ENCODE peak calls at places on chromosomes 5 and 9, in four cellular contexts. C, S, R and N are unnamed samples.

GRCh38 chr5:112594060-112594850 is 143.4 kb upstream of the APC start:
- DNase-seq in C (no peak), S (no peak), R (no peak), N (no peak)

GRCh38 chr5:38925154-38925925 is 79.5 kb downstream of the OSMR start:
- DNase-seq in C (no peak), S (no peak), R (no peak), N (no peak)

GRCh38 chr9:131390990-131391389 is 2.9 kb upstream of the PRRC2B start:
- DNase-seq in C (no peak), S (no peak), R (peak; percentile 1), N (no peak)

GRCh38 chr9:82970359-82970758 is 92.6 kb downstream of the RASEF start:
- DNase-seq in C (no peak), S (no peak), R (no peak), N (no peak)

GRCh38 chr5:119290161-119290569 is 65.7 kb upstream of the TNFAIP8 start:
- DNase-seq in C (peak; percentile 66), S (no peak), R (no peak), N (no peak)

GRCh38 chr5:6456766-6457370 is 8.2 kb downstream of the UBE2QL1 start:
- DNase-seq in C (no peak), S (no peak), R (no peak), N (no peak)

GRCh38 chr9:138083873-138084272 is 206.3 kb downstream of the CACNA1B start:
- DNase-seq in C (no peak), S (no peak), R (no peak), N (no peak)

GRCh38 chr5:36173426-36173825 is 21.5 kb downstream of the SKP2 start:
- DNase-seq in C (no peak), S (no peak), R (no peak), N (no peak)

GRCh38 chr9:70936536-70936935 is 184.9 kb downstream of the TRPM3 start:
- DNase-seq in C (no peak), S (no peak), R (no peak), N (no peak)

GRCh38 chr5:58042933-58043606 is 416.8 kb downstream of the PLK2 start:
- DNase-seq in C (no peak), S (no peak), R (peak; percentile 60), N (no peak)

GRCh38 chr9:89623925-89624420 is 19.2 kb downstream of the GADD45G start:
- DNase-seq in C (no peak), S (no peak), R (no peak), N (no peak)

GRCh38 chr5:172642511-172642910 is 1.4 kb downstream of the NEURL1B start:
- DNase-seq in C (no peak), S (no peak), R (no peak), N (no peak)

GRCh38 chr9:34125681-34126206 is 754 bp downstream of the DCAF12 start:
- DNase-seq in C (no peak), S (peak; percentile 21), R (peak; percentile 41), N (peak; percentile 26)

GRCh38 chr5:178415353-178415752 is 174.8 kb downstream of the COL23A1 start:
- DNase-seq in C (no peak), S (no peak), R (no peak), N (no peak)

GRCh38 chr5:87268970-87269377 is 1.3 kb downstream of the RASA1 start:
- DNase-seq in C (no peak), S (no peak), R (no peak), N (no peak)

GRCh38 chr5:142143878-142144277 is 35.3 kb downstream of the NDFIP1 start:
- DNase-seq in C (no peak), S (peak; percentile 25), R (peak; percentile 41), N (no peak)

GRCh38 chr5:150106669-150107068 is 20.3 kb upstream of the CSF1R start:
- DNase-seq in C (no peak), S (no peak), R (peak; percentile 5), N (no peak)

GRCh38 chr9:136725612-136726011 is 13.2 kb downstream of the DIPK1B start:
- DNase-seq in C (no peak), S (no peak), R (no peak), N (no peak)

GRCh38 chr5:106849266-106849665 is 821.5 kb downstream of the EFNA5 start:
- DNase-seq in C (no peak), S (no peak), R (no peak), N (no peak)

DNA sequence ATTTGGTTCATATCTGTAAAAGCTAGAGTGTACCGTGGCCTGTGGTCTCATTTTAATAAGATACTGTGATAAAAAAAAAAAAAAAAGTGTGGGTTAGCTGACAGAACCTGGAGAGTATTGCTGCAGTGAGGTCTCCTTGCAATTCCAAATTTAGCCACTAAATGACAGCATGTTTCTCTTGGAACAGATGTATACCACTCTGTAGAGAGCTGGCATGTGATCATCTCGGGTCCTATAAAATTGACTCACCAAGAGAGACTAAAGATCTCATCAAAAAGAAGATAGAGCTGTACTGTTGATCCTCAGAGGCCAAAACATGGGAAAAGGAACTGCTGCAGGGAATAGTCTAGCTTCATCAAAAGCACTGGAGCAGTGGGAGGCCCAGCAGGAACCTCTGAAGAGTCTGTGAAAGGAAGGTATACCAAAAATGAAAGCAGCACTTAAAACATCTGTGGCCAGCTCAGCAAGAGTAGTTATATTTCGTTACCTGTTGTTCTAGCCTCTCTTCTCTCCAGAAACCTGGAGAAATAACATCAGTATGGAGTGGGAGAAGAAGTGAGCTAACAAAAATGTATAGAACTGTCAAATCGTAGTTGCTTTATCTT is 826.8 kb downstream of the EFNA5 start:
- DNase-seq in C (no peak), S (no peak), R (no peak), N (peak; percentile 48)
- TF ChIP-seq TARDBP in C (no peak), S (no peak), R (no peak), N (no peak)

DNA sequence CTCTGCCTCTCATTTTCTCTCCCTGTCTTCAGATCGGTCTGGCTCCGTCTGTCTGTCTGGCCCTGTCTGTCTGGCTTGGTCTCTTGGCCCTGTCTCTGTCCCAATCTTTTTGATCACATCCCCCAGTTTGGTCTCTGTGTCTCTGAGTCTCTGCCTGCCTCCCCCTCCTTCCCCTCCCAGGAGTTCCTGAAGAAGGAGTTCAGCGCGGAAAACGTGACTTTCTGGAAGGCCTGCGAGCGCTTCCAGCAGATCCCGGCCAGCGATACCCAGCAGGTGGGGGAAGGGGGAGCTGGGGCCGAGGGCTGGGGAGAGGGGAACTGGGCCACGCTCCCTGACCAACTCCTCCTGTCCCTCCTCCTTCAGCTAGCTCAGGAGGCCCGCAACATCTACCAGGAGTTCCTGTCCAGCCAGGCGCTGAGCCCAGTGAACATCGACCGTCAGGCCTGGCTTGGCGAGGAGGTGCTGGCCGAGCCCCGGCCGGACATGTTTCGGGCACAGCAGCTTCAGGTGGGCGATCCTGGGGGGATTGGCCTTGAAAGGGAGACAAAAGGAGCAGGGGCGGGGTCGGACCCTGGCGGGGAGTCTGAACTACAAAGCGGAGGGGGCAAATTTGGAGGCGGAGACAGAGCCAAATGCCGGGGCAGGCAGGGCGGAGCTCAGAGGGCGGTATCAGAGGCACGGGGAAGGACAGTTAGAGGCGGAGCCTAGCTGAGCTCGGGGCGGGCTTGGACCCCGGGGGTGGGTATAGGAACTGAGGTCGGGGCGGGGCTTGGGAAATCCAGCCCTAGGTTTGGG is 9.0 kb downstream of the RGS14 start:
- DNase-seq in C (no peak), S (peak; percentile 75), R (peak; percentile 98), N (peak; percentile 97)
- TF ChIP-seq SP1 in C (no peak), S (no peak), R (no peak), N (no peak)

DNA sequence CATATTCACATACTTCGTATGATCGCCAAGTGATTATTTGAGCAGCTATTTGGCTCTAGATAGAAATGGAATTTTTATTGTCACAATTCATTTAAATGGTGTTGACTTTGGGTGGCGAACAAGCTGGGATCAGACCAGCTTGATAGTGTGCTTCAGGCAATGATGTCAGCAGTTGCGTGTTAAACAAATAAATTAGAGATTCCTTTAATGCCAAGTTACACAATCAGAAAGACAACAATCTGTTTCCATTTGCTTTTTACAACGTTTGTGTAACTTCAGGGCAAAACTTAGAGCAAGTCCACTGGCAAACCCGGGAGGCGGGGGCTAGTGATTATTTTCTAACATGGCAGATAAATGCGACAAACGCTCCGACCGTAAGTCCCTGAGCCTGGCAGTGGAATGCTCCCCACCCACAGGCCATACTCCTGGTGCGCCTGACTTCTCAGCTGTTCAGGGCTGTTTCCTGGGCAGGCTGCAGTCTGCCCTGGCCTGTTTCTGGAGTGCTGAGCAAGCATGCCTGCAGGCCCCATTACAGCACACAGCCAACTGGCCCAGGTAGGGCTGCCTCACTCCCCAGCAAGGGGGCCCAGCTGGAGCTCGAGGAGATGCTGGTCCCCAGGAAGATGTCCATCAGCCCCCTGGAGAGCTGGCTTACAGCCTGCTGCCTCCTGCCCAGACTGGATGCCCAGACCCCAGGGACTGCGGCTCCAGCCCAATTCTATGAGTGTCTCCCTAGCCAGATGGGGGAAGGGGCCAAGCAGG is 88.7 kb downstream of the BASP1 start:
- DNase-seq in C (no peak), S (peak; percentile 9), R (no peak), N (peak; percentile 49)
- TF ChIP-seq TARDBP in C (no peak), S (no peak), R (no peak), N (no peak)

GRCh38 chr9:16951503-16951902 is 81.0 kb upstream of the BNC2 start:
- DNase-seq in C (no peak), S (no peak), R (no peak), N (no peak)
- TF ChIP-seq SP1 in C (no peak), S (no peak), R (no peak), N (no peak)

GRCh38 chr5:78671609-78672008 is 23.0 kb upstream of the LHFPL2 start:
- DNase-seq in C (no peak), S (peak; percentile 15), R (no peak), N (no peak)
- TF ChIP-seq TARDBP in C (no peak), S (no peak), R (no peak), N (no peak)

GRCh38 chr9:37507586-37508134 is 21.9 kb downstream of the POLR1E start:
- DNase-seq in C (no peak), S (no peak), R (no peak), N (no peak)

GRCh38 chr9:37501957-37502596 is 16.3 kb downstream of the POLR1E start:
- DNase-seq in C (no peak), S (peak; percentile 27), R (no peak), N (no peak)

GRCh38 chr9:37508135-37508833 is 22.5 kb downstream of the POLR1E start:
- DNase-seq in C (no peak), S (peak; percentile 96), R (no peak), N (no peak)

GRCh38 chr9:37499297-37499696 is 13.5 kb downstream of the POLR1E start:
- DNase-seq in C (no peak), S (no peak), R (no peak), N (no peak)

GRCh38 chr9:37503736-37504135 is 18.0 kb downstream of the POLR1E start:
- DNase-seq in C (no peak), S (no peak), R (no peak), N (no peak)
- TF ChIP-seq SP1 in C (no peak), S (no peak), R (no peak), N (no peak)

DNA sequence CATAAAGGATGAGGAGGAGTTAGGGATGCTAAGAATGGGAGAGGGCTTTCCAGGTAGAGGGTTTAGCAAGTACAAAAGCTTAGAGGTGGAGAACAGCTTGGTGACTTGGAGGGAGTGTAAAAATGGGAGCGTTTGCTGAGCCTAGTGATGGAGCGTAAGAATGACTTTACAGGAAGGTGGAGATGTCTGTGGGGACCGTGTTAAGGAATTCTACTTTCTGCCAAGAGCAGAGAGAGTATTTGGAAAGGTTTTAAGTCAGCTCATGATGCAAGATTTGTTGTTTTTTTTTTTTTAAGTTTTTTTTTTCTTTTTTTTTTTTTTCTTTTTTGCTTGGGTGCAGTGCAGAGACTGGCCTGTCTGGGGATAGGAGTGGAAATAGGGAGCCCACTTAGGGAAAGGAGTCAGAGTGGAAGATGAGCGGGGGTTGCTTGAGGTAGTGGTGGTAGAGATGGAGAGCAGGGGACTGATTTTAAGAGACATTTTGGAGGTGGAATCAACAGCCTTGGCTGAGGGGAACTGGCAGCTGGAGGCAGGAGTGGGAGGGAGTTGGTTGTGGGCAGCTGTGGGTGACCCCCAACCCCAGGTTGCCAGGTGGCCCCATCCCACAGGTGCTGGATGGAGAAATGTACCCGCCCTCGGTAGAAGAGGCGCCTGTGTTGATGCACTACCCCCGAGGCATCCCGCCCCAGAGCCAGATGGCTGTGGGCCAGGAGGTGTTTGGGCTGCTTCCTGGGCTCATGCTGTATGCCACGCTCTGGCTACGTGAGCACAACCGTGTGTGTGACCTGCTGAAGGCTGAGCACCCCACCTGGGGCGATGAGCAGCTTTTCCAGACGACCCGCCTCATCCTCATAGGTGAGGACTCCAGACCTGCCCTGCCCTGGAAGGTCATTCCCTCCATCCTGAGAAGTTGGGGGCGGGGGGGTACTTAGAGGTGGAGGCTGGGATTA is 12.4 kb downstream of the PTGS1 start:
- DNase-seq in C (no peak), S (no peak), R (no peak), N (no peak)
- TF ChIP-seq TARDBP in C (no peak), S (no peak), R (no peak), N (no peak)